ENCODE peak calls at places on chromosomes 11 and 22, in four cellular contexts. One of them, this sample, is unnamed. For H3K4me1, the result is how much of the 10 kb centered on the place peaks cover.

GRCh38 chr11:29300441-29300840 is 716.4 kb downstream of the KCNA4 start:
- ATAC-seq in Panc1: no peak
- ATAC-seq in CD8-positive, alpha-beta T cell: no peak
- ATAC-seq in PC-3: peak
- ATAC-seq in this sample: no peak

GRCh38 chr11:116861539-116861938 is 24.1 kb upstream of the APOA1 start:
- ATAC-seq in Panc1: no peak
- ATAC-seq in CD8-positive, alpha-beta T cell: no peak
- ATAC-seq in PC-3: peak
- ATAC-seq in this sample: no peak

GRCh38 chr11:7977251-7977917 is 9.8 kb upstream of the EIF3F start:
- ATAC-seq in Panc1: peak
- ATAC-seq in CD8-positive, alpha-beta T cell: no peak
- ATAC-seq in PC-3: peak
- ATAC-seq in this sample: no peak

GRCh38 chr22:35661377-35661937 is 13.2 kb downstream of the APOL6 start:
- ATAC-seq in Panc1: no peak
- ATAC-seq in CD8-positive, alpha-beta T cell: peak
- ATAC-seq in PC-3: no peak
- ATAC-seq in this sample: no peak

GRCh38 chr11:18540207-18541009 is 13.7 kb upstream of the TSG101 start:
- ATAC-seq in Panc1: peak
- ATAC-seq in CD8-positive, alpha-beta T cell: peak
- ATAC-seq in PC-3: peak
- ATAC-seq in this sample: no peak

GRCh38 chr11:71067753-71068152 is 184.6 kb downstream of the SHANK2 start:
- ATAC-seq in Panc1: no peak
- ATAC-seq in CD8-positive, alpha-beta T cell: no peak
- ATAC-seq in PC-3: no peak
- ATAC-seq in this sample: no peak

GRCh38 chr11:111697910-111698309 is 68.3 kb downstream of the PPP2R1B start:
- ATAC-seq in Panc1: no peak
- ATAC-seq in CD8-positive, alpha-beta T cell: no peak
- ATAC-seq in PC-3: no peak
- ATAC-seq in this sample: no peak

GRCh38 chr11:101583180-101584128 is at the start of gene TRPC6:
- ATAC-seq in Panc1: no peak
- ATAC-seq in CD8-positive, alpha-beta T cell: no peak
- ATAC-seq in PC-3: no peak
- ATAC-seq in this sample: peak

GRCh38 chr11:42647993-42648392 is 663.8 kb upstream of the API5 start:
- ATAC-seq in Panc1: no peak
- ATAC-seq in CD8-positive, alpha-beta T cell: no peak
- ATAC-seq in PC-3: no peak
- ATAC-seq in this sample: no peak

DNA sequence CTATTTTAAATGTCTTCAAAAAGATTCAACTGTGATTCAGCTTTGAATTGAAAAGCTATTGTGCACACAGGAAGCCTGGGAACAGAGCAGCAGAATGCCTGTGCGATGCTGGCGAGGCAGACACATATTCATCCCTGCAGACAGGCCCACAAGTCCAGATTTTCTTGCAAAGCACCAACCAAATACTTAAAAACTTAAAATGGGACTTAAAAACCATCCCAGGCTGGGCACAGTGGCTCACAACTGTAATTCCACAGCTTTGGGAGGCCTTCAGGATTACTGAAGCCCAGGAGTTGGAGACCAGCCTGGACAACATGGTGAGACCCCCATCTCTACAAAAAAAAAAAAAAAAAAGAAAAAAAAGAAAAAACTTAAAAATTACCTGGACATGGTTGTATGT is 122.6 kb upstream of the SERPIND1 start:
- ATAC-seq in Panc1: no peak
- ATAC-seq in CD8-positive, alpha-beta T cell: no peak
- ATAC-seq in PC-3: no peak
- ATAC-seq in this sample: no peak
- H3K4me1 ChIP-seq in Panc1: under half
- H3K4me1 ChIP-seq in CD8-positive, alpha-beta T cell: under half
- H3K4me1 ChIP-seq in PC-3: under half
- H3K4me1 ChIP-seq in this sample: under half

DNA sequence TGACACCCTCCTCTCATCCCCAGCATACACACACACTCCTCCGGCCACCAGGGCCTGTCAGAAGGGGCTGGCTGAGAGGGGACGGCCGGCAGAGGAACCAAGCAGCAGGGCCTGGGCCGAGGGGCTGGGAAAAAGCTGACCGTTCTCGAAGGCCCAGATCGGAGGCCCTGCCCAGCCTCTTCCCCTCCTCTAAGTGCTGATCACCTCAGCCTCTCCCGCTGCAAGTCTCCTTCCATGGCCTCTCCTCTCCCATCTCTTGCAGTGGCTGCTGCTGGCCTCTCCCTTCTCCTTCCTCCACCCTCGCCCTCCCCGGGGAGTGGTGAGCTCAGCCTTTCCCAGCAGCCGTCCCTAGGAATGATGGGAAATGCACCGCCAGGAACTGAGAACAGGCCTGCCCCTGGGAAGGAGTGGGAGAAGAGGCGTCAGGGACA is 39.6 kb downstream of the ARRB1 start:
- ATAC-seq in Panc1: peak
- ATAC-seq in CD8-positive, alpha-beta T cell: no peak
- ATAC-seq in PC-3: peak
- ATAC-seq in this sample: peak
- H3K4me1 ChIP-seq in Panc1: half or more
- H3K4me1 ChIP-seq in CD8-positive, alpha-beta T cell: under half
- H3K4me1 ChIP-seq in PC-3: under half
- H3K4me1 ChIP-seq in this sample: half or more

DNA sequence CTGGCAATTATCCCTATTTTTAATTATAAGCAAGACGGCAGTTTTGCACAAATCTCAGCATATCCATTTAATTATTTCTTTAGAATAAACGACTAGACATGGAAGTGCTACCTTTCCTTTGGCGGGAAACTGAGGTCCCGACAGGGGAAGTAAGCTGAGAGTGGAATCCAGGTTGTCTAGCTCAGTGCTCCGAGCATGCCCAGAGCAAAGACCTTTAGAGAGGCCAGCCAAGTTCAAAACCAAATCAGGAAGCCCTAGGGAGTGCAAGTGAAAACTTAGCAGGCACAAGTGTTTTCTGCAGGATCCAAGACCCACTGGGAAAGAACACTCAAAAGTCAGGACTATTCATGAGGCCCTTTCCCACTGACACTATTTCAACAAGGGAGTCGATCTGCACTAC is 22.7 kb upstream of the SCN2B start:
- ATAC-seq in Panc1: no peak
- ATAC-seq in CD8-positive, alpha-beta T cell: no peak
- ATAC-seq in PC-3: no peak
- ATAC-seq in this sample: no peak
- H3K4me1 ChIP-seq in Panc1: under half
- H3K4me1 ChIP-seq in CD8-positive, alpha-beta T cell: half or more
- H3K4me1 ChIP-seq in PC-3: under half
- H3K4me1 ChIP-seq in this sample: under half

DNA sequence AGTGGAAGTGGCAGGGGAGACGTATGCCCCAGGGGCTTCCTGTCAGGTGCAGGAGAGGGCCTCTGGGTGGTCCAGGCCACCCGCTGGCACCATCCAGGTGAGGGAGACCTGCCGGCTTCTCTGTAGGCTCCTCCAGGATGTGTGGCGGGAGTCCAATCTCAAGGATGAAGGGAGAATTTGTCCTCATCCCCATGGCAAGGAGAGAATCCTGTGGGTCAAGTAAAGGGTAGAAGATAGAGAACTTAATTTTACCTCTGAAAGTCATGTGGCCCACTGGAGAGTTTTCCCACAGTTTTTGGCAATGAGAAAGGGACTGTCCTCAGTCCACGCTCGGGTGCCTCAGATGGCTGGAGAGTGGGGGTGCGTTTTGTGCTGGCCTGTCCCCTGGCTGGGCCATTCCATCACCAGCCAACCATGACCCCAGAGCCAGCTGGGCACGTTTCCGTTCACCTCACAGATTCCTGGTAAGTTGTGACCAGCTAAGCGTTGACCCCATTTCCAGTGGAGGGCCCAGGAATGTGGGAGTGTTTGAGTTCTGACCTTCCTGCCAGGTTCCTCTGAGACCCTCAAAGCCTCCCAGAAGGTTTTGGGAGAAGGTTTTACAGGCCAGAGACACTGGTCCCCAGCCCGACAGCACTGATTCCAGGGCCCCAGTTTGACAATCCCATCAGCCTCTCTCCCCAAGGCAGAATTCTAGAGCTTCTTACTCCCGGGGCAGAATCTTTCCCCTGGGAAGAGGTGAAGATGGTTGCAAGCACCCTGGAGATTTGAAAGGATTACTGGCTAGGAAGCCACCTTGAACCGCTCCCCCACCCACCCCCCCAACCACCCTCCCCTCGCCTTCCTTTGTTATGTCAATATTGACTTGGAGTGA is 2.6 kb downstream of the OVOL1 start:
- ATAC-seq in Panc1: no peak
- ATAC-seq in CD8-positive, alpha-beta T cell: no peak
- ATAC-seq in PC-3: no peak
- ATAC-seq in this sample: no peak
- H3K4me1 ChIP-seq in Panc1: under half
- H3K4me1 ChIP-seq in CD8-positive, alpha-beta T cell: under half
- H3K4me1 ChIP-seq in PC-3: half or more
- H3K4me1 ChIP-seq in this sample: under half